ENCODE peak calls at places on chromosomes 5 and 9, in five cellular contexts. One of them, this sample, is unnamed.

GRCh38 chr5:140633081-140633471 is at the start of gene CD14:
- DNase-seq in upper lobe of right lung: peak
- DNase-seq in psoas muscle: peak
- DNase-seq in breast epithelium: peak
- DNase-seq in bronchial epithelial cell: peak
- DNase-seq in this sample: no peak

GRCh38 chr5:170020423-170020822 is 40.1 kb upstream of the INSYN2B start:
- DNase-seq in psoas muscle: no peak
- DNase-seq in bronchial epithelial cell: no peak
- DNase-seq in upper lobe of right lung: no peak
- DNase-seq in breast epithelium: no peak
- DNase-seq in this sample: no peak

GRCh38 chr5:124706729-124707361 is 39.6 kb downstream of the ZNF608 start:
- DNase-seq in breast epithelium: no peak
- DNase-seq in upper lobe of right lung: peak
- DNase-seq in bronchial epithelial cell: no peak
- DNase-seq in psoas muscle: no peak
- DNase-seq in this sample: peak

GRCh38 chr5:140244525-140245025 is 58.3 kb downstream of the PFDN1 start:
- DNase-seq in upper lobe of right lung: peak
- DNase-seq in psoas muscle: peak
- DNase-seq in breast epithelium: peak
- DNase-seq in bronchial epithelial cell: peak
- DNase-seq in this sample: peak

GRCh38 chr9:90600029-90600428 is 42.6 kb downstream of the DIRAS2 start:
- DNase-seq in psoas muscle: no peak
- DNase-seq in bronchial epithelial cell: peak
- DNase-seq in upper lobe of right lung: no peak
- DNase-seq in breast epithelium: no peak
- DNase-seq in this sample: no peak

GRCh38 chr9:116450378-116451139 is 236.5 kb upstream of the TRIM32 start:
- DNase-seq in bronchial epithelial cell: peak
- DNase-seq in psoas muscle: no peak
- DNase-seq in upper lobe of right lung: peak
- DNase-seq in breast epithelium: no peak
- DNase-seq in this sample: no peak

GRCh38 chr5:10513501-10514442 is 50.1 kb upstream of the ANKRD33B start:
- DNase-seq in breast epithelium: no peak
- DNase-seq in upper lobe of right lung: no peak
- DNase-seq in bronchial epithelial cell: no peak
- DNase-seq in psoas muscle: no peak
- DNase-seq in this sample: no peak

GRCh38 chr5:79109527-79110492 is 1.8 kb upstream of the BHMT start:
- DNase-seq in psoas muscle: peak
- DNase-seq in upper lobe of right lung: no peak
- DNase-seq in bronchial epithelial cell: no peak
- DNase-seq in breast epithelium: no peak
- DNase-seq in this sample: peak

GRCh38 chr9:19386469-19387044 is 6.5 kb upstream of the RPS6 start:
- DNase-seq in breast epithelium: no peak
- DNase-seq in psoas muscle: no peak
- DNase-seq in bronchial epithelial cell: no peak
- DNase-seq in upper lobe of right lung: no peak
- DNase-seq in this sample: no peak

GRCh38 chr9:93625000-93625399 is 48.6 kb downstream of the PHF2 start:
- DNase-seq in bronchial epithelial cell: peak
- DNase-seq in breast epithelium: no peak
- DNase-seq in upper lobe of right lung: no peak
- DNase-seq in psoas muscle: no peak
- DNase-seq in this sample: no peak

GRCh38 chr5:84273517-84273883 is 111.2 kb downstream of the EDIL3 start:
- DNase-seq in upper lobe of right lung: no peak
- DNase-seq in bronchial epithelial cell: no peak
- DNase-seq in psoas muscle: no peak
- DNase-seq in breast epithelium: no peak
- DNase-seq in this sample: no peak

GRCh38 chr5:84275609-84276008 is 109.1 kb downstream of the EDIL3 start:
- DNase-seq in psoas muscle: no peak
- DNase-seq in bronchial epithelial cell: no peak
- DNase-seq in upper lobe of right lung: no peak
- DNase-seq in breast epithelium: no peak
- DNase-seq in this sample: no peak

GRCh38 chr5:84272776-84273516 is 111.7 kb downstream of the EDIL3 start:
- DNase-seq in breast epithelium: no peak
- DNase-seq in upper lobe of right lung: no peak
- DNase-seq in psoas muscle: no peak
- DNase-seq in bronchial epithelial cell: no peak
- DNase-seq in this sample: no peak

GRCh38 chr5:84274585-84275468 is 109.9 kb downstream of the EDIL3 start:
- DNase-seq in psoas muscle: no peak
- DNase-seq in breast epithelium: no peak
- DNase-seq in upper lobe of right lung: no peak
- DNase-seq in bronchial epithelial cell: peak
- DNase-seq in this sample: peak
- TF ChIP-seq CTCF in psoas muscle: peak
- TF ChIP-seq CTCF in breast epithelium: peak
- TF ChIP-seq CTCF in upper lobe of right lung: peak
- TF ChIP-seq CTCF in bronchial epithelial cell: peak
- TF ChIP-seq CTCF in this sample: peak

GRCh38 chr5:15501057-15501791 is 1.2 kb downstream of the FBXL7 start:
- DNase-seq in upper lobe of right lung: peak
- DNase-seq in breast epithelium: no peak
- DNase-seq in psoas muscle: peak
- DNase-seq in bronchial epithelial cell: peak
- DNase-seq in this sample: peak
- TF ChIP-seq CTCF in upper lobe of right lung: no peak
- TF ChIP-seq CTCF in breast epithelium: no peak
- TF ChIP-seq CTCF in psoas muscle: no peak
- TF ChIP-seq CTCF in bronchial epithelial cell: peak
- TF ChIP-seq CTCF in this sample: no peak

DNA sequence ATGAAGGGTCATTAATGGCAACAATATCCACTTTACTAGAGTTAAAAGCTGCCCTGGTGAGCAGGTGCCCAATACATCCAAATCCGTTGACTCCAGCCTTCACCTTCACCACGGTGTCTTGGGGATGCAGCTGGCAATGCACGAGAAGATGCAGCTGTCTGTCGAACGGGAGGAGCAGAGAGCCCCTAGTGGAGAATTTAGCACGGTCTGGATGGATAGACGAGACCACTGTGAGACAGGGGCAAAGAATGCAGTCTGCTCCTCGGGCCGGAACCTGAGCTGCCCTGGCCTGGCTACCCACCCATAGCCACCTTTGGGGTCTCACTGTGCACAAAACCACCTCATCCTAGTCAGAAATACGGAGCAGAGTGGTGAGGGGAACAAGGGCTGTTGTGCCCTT is 35.1 kb downstream of the ADRA1B start:
- DNase-seq in upper lobe of right lung: no peak
- DNase-seq in breast epithelium: no peak
- DNase-seq in psoas muscle: no peak
- DNase-seq in bronchial epithelial cell: no peak
- DNase-seq in this sample: peak
- TF ChIP-seq CTCF in upper lobe of right lung: no peak
- TF ChIP-seq CTCF in breast epithelium: no peak
- TF ChIP-seq CTCF in psoas muscle: no peak
- TF ChIP-seq CTCF in bronchial epithelial cell: no peak
- TF ChIP-seq CTCF in this sample: peak

GRCh38 chr9:126009047-126009446 is 261.9 kb downstream of the PBX3 start:
- DNase-seq in breast epithelium: no peak
- DNase-seq in psoas muscle: no peak
- DNase-seq in bronchial epithelial cell: no peak
- DNase-seq in upper lobe of right lung: no peak
- DNase-seq in this sample: no peak
- TF ChIP-seq CTCF in breast epithelium: no peak
- TF ChIP-seq CTCF in psoas muscle: no peak
- TF ChIP-seq CTCF in bronchial epithelial cell: peak
- TF ChIP-seq CTCF in upper lobe of right lung: no peak
- TF ChIP-seq CTCF in this sample: no peak

DNA sequence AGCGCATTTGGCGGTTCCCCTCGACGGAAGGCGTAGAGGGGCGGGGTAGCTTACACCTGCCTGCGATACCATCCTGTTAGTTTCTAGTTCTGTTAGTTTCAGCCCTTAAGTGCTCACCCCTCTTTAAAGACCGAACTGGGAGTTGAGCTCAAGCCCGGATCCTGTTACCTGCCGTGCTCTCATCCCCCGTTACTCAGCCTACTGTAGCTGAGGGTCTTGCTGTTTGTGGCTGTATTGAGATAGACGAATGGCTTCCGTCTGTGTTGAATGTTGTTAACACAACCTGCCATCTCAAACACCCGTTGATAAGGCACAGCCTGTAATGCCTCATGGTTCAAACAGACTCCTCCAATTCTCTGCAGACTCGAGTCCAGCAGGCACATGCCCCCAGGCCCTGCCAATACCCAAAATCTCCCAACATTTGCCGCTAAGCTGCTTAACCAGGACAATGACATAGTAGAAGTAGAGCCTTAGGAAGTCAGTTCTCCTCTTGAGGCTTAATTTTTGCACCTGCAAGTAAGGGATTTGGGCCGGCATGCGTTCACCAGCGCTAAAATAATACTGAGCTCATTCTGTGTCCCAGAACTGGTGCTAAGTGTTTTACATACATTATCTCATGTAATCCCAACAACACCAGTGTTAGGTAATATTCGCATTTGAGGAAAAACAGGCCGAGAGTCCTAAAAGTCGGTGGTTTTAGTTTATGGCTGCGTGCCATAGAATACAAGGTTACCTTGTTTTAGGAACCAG is 1.3 kb upstream of the RFX3 start:
- DNase-seq in breast epithelium: no peak
- DNase-seq in psoas muscle: peak
- DNase-seq in upper lobe of right lung: peak
- DNase-seq in bronchial epithelial cell: no peak
- DNase-seq in this sample: no peak
- TF ChIP-seq CTCF in breast epithelium: no peak
- TF ChIP-seq CTCF in psoas muscle: no peak
- TF ChIP-seq CTCF in upper lobe of right lung: no peak
- TF ChIP-seq CTCF in bronchial epithelial cell: no peak
- TF ChIP-seq CTCF in this sample: no peak

This sample was measured in nephron progenitor cell.